ENCODE peak calls at places on chromosomes 3 and 15, in seven cellular contexts. One of them, this sample, is unnamed.

GRCh38 chr3:46883252-46884185 is 6.0 kb downstream of the PTH1R start:
- DNase-seq in fibroblast of lung: peak; percentile 27
- DNase-seq in hepatocyte: peak; percentile 76
- DNase-seq in psoas muscle: no peak
- DNase-seq in tibial nerve: no peak
- DNase-seq in cardiac muscle cell: peak; percentile 79
- DNase-seq in GM23338: peak; percentile 66
- DNase-seq in this sample: no peak

GRCh38 chr3:120429921-120430361 is 20.9 kb downstream of the FSTL1 start:
- DNase-seq in fibroblast of lung: peak; percentile 86
- DNase-seq in hepatocyte: no peak
- DNase-seq in psoas muscle: no peak
- DNase-seq in tibial nerve: no peak
- DNase-seq in cardiac muscle cell: no peak
- DNase-seq in GM23338: no peak
- DNase-seq in this sample: no peak

GRCh38 chr15:39331584-39331983 is 249.3 kb upstream of the THBS1 start:
- DNase-seq in fibroblast of lung: peak; percentile 9
- DNase-seq in hepatocyte: no peak
- DNase-seq in psoas muscle: no peak
- DNase-seq in tibial nerve: no peak
- DNase-seq in cardiac muscle cell: no peak
- DNase-seq in GM23338: no peak
- DNase-seq in this sample: no peak

GRCh38 chr3:40915346-40915865 is 283.9 kb upstream of the CTNNB1 start:
- DNase-seq in fibroblast of lung: no peak
- DNase-seq in hepatocyte: no peak
- DNase-seq in psoas muscle: no peak
- DNase-seq in tibial nerve: no peak
- DNase-seq in cardiac muscle cell: no peak
- DNase-seq in GM23338: no peak
- DNase-seq in this sample: no peak

GRCh38 chr3:119794401-119794800 is 12.5 kb downstream of the NR1I2 start:
- DNase-seq in fibroblast of lung: no peak
- DNase-seq in hepatocyte: no peak
- DNase-seq in psoas muscle: no peak
- DNase-seq in tibial nerve: no peak
- DNase-seq in cardiac muscle cell: no peak
- DNase-seq in GM23338: no peak
- DNase-seq in this sample: no peak

GRCh38 chr3:195265363-195265976 is 5.5 kb downstream of the XXYLT1 start:
- DNase-seq in fibroblast of lung: no peak
- DNase-seq in hepatocyte: no peak
- DNase-seq in psoas muscle: no peak
- DNase-seq in tibial nerve: no peak
- DNase-seq in cardiac muscle cell: no peak
- DNase-seq in GM23338: no peak
- DNase-seq in this sample: no peak

GRCh38 chr15:43492266-43492665 is 690 bp downstream of the TP53BP1 start:
- DNase-seq in fibroblast of lung: no peak
- DNase-seq in hepatocyte: no peak
- DNase-seq in psoas muscle: no peak
- DNase-seq in tibial nerve: no peak
- DNase-seq in cardiac muscle cell: no peak
- DNase-seq in GM23338: peak; percentile 66
- DNase-seq in this sample: no peak

GRCh38 chr3:113614402-113614801 is 82.0 kb downstream of the USF3 start:
- DNase-seq in fibroblast of lung: no peak
- DNase-seq in hepatocyte: no peak
- DNase-seq in psoas muscle: no peak
- DNase-seq in tibial nerve: peak; percentile 15
- DNase-seq in cardiac muscle cell: no peak
- DNase-seq in GM23338: no peak
- DNase-seq in this sample: no peak

GRCh38 chr15:31463521-31464102 is 137.0 kb downstream of the KLF13 start:
- DNase-seq in fibroblast of lung: no peak
- DNase-seq in hepatocyte: no peak
- DNase-seq in psoas muscle: no peak
- DNase-seq in tibial nerve: no peak
- DNase-seq in cardiac muscle cell: no peak
- DNase-seq in GM23338: no peak
- DNase-seq in this sample: no peak

GRCh38 chr3:78096488-78097255 is 1056.8 kb downstream of the ROBO2 start:
- DNase-seq in fibroblast of lung: peak; percentile 79
- DNase-seq in hepatocyte: no peak
- DNase-seq in psoas muscle: no peak
- DNase-seq in tibial nerve: no peak
- DNase-seq in cardiac muscle cell: no peak
- DNase-seq in GM23338: no peak
- DNase-seq in this sample: no peak

GRCh38 chr3:124158174-124158812 is 166.4 kb upstream of the ROPN1 start:
- DNase-seq in fibroblast of lung: no peak
- DNase-seq in hepatocyte: peak; percentile 21
- DNase-seq in psoas muscle: no peak
- DNase-seq in tibial nerve: no peak
- DNase-seq in cardiac muscle cell: no peak
- DNase-seq in GM23338: peak; percentile 82
- DNase-seq in this sample: no peak

GRCh38 chr3:46896386-46896785 is 18.9 kb downstream of the PTH1R start:
- DNase-seq in fibroblast of lung: no peak
- DNase-seq in hepatocyte: no peak
- DNase-seq in psoas muscle: peak; percentile 55
- DNase-seq in tibial nerve: no peak
- DNase-seq in cardiac muscle cell: no peak
- DNase-seq in GM23338: no peak
- DNase-seq in this sample: no peak

GRCh38 chr3:159766563-159767185 is 222.0 kb upstream of the IL12A start:
- DNase-seq in fibroblast of lung: peak; percentile 54
- DNase-seq in hepatocyte: no peak
- DNase-seq in psoas muscle: no peak
- DNase-seq in tibial nerve: no peak
- DNase-seq in cardiac muscle cell: peak; percentile 35
- DNase-seq in GM23338: peak; percentile 77
- DNase-seq in this sample: no peak

GRCh38 chr3:143302638-143303171 is 183.1 kb downstream of the CHST2 start:
- DNase-seq in fibroblast of lung: peak; percentile 79
- DNase-seq in hepatocyte: peak; percentile 29
- DNase-seq in psoas muscle: peak; percentile 73
- DNase-seq in tibial nerve: no peak
- DNase-seq in cardiac muscle cell: no peak
- DNase-seq in GM23338: peak; percentile 7
- DNase-seq in this sample: no peak

GRCh38 chr3:9151240-9151639 is 98.2 kb downstream of the SRGAP3 start:
- DNase-seq in fibroblast of lung: no peak
- DNase-seq in hepatocyte: no peak
- DNase-seq in psoas muscle: no peak
- DNase-seq in tibial nerve: no peak
- DNase-seq in cardiac muscle cell: no peak
- DNase-seq in GM23338: no peak
- DNase-seq in this sample: no peak

GRCh38 chr3:48187579-48188265 is 495 bp downstream of the CDC25A start:
- DNase-seq in fibroblast of lung: peak; percentile 8
- DNase-seq in hepatocyte: peak; percentile 74
- DNase-seq in psoas muscle: peak; percentile 86
- DNase-seq in tibial nerve: no peak
- DNase-seq in cardiac muscle cell: peak; percentile 88
- DNase-seq in GM23338: peak; percentile 39
- DNase-seq in this sample: no peak

GRCh38 chr3:123750659-123751420 is 133.3 kb downstream of the MYLK start:
- DNase-seq in fibroblast of lung: peak; percentile 96
- DNase-seq in hepatocyte: peak; percentile 45
- DNase-seq in psoas muscle: no peak
- DNase-seq in tibial nerve: no peak
- DNase-seq in cardiac muscle cell: peak; percentile 54
- DNase-seq in GM23338: peak; percentile 56
- DNase-seq in this sample: no peak

GRCh38 chr15:66766282-66767228 is 64.5 kb downstream of the SMAD6 start:
- DNase-seq in fibroblast of lung: peak; percentile 78
- DNase-seq in hepatocyte: peak; percentile 37
- DNase-seq in psoas muscle: no peak
- DNase-seq in tibial nerve: no peak
- DNase-seq in cardiac muscle cell: no peak
- DNase-seq in GM23338: no peak
- DNase-seq in this sample: no peak

GRCh38 chr3:169879013-169879412 is 9.3 kb upstream of the LRRC31 start:
- DNase-seq in fibroblast of lung: no peak
- DNase-seq in hepatocyte: no peak
- DNase-seq in psoas muscle: no peak
- DNase-seq in tibial nerve: no peak
- DNase-seq in cardiac muscle cell: no peak
- DNase-seq in GM23338: no peak
- DNase-seq in this sample: no peak

GRCh38 chr3:10272977-10273376 is 19.8 kb downstream of the GHRL start:
- DNase-seq in fibroblast of lung: no peak
- DNase-seq in hepatocyte: no peak
- DNase-seq in psoas muscle: no peak
- DNase-seq in tibial nerve: no peak
- DNase-seq in cardiac muscle cell: no peak
- DNase-seq in GM23338: no peak
- DNase-seq in this sample: no peak

GRCh38 chr3:10277115-10277625 is 15.6 kb downstream of the GHRL start:
- DNase-seq in fibroblast of lung: no peak
- DNase-seq in hepatocyte: no peak
- DNase-seq in psoas muscle: no peak
- DNase-seq in tibial nerve: no peak
- DNase-seq in cardiac muscle cell: no peak
- DNase-seq in GM23338: no peak
- DNase-seq in this sample: no peak

GRCh38 chr3:10269443-10269842 is 21.2 kb downstream of the TATDN2 start:
- DNase-seq in fibroblast of lung: no peak
- DNase-seq in hepatocyte: no peak
- DNase-seq in psoas muscle: no peak
- DNase-seq in tibial nerve: no peak
- DNase-seq in cardiac muscle cell: no peak
- DNase-seq in GM23338: no peak
- DNase-seq in this sample: no peak

GRCh38 chr3:10274601-10275000 is 18.1 kb downstream of the GHRL start:
- DNase-seq in fibroblast of lung: no peak
- DNase-seq in hepatocyte: no peak
- DNase-seq in psoas muscle: no peak
- DNase-seq in tibial nerve: no peak
- DNase-seq in cardiac muscle cell: no peak
- DNase-seq in GM23338: no peak
- DNase-seq in this sample: no peak

DNA sequence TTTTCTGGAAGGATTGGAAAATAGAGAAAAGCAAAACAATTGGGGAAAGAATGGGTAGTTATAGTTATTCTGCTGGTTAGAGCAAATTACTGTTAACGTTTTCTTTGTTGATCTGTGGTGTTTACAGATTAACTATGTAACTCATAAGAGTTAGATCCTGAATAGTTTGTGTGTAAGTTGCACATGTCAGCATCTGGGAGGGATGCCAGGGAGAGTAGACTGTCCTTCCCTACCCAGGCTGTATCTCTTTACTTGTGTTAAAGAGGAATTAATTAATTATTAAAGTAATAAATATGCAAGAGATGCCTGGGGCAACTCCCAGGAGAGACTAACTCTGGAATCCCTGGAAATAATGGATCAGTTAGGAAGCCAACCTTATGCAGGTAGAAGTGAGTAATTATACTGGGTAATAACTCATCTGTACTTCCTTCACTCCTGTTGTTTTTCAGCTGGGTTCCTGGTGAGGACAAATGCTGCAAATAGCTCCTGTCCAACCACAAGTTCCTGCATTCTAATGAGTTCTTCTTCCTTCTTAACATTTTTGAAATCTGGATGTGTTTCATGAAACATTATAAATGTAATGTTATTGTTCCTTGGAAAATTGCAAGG is 18.9 kb downstream of the GHRL start:
- DNase-seq in fibroblast of lung: peak; percentile 50
- DNase-seq in hepatocyte: no peak
- DNase-seq in psoas muscle: no peak
- DNase-seq in tibial nerve: no peak
- DNase-seq in cardiac muscle cell: no peak
- DNase-seq in GM23338: no peak
- DNase-seq in this sample: no peak
- H3K27ac ChIP-seq in fibroblast of lung: no peak overlapping the region
- H3K27ac ChIP-seq in hepatocyte: no peak overlapping the region
- H3K27ac ChIP-seq in psoas muscle: peak overlapping the region; percentile 65
- H3K27ac ChIP-seq in tibial nerve: no peak overlapping the region
- H3K27ac ChIP-seq in cardiac muscle cell: peak overlapping the region; percentile 7
- H3K27ac ChIP-seq in GM23338: no peak overlapping the region
- H3K27ac ChIP-seq in this sample: no peak overlapping the region

GRCh38 chr3:161859057-161859456 is 362.4 kb downstream of the OTOL1 start:
- DNase-seq in fibroblast of lung: no peak
- DNase-seq in hepatocyte: no peak
- DNase-seq in psoas muscle: no peak
- DNase-seq in tibial nerve: no peak
- DNase-seq in cardiac muscle cell: no peak
- DNase-seq in GM23338: no peak
- DNase-seq in this sample: no peak
- H3K27me3 ChIP-seq in fibroblast of lung: no peaks in the 10 kb centered on the region
- H3K27me3 ChIP-seq in hepatocyte: no peaks in the 10 kb centered on the region
- H3K27me3 ChIP-seq in psoas muscle: no peaks in the 10 kb centered on the region
- H3K27me3 ChIP-seq in tibial nerve: no peaks in the 10 kb centered on the region
- H3K27me3 ChIP-seq in cardiac muscle cell: no peaks in the 10 kb centered on the region
- H3K27me3 ChIP-seq in GM23338: no peaks in the 10 kb centered on the region
- H3K27me3 ChIP-seq in this sample: no peaks in the 10 kb centered on the region

GRCh38 chr15:23436421-23436820 is 10.6 kb downstream of the GOLGA6L2 start:
- DNase-seq in fibroblast of lung: no peak
- DNase-seq in hepatocyte: no peak
- DNase-seq in psoas muscle: no peak
- DNase-seq in tibial nerve: no peak
- DNase-seq in cardiac muscle cell: no peak
- DNase-seq in GM23338: no peak
- DNase-seq in this sample: no peak

GRCh38 chr15:23439513-23439912 is 7.5 kb downstream of the GOLGA6L2 start:
- DNase-seq in fibroblast of lung: no peak
- DNase-seq in hepatocyte: no peak
- DNase-seq in psoas muscle: no peak
- DNase-seq in tibial nerve: no peak
- DNase-seq in cardiac muscle cell: no peak
- DNase-seq in GM23338: no peak
- DNase-seq in this sample: no peak

GRCh38 chr15:23437146-23437545 is 9.9 kb downstream of the GOLGA6L2 start:
- DNase-seq in fibroblast of lung: no peak
- DNase-seq in hepatocyte: no peak
- DNase-seq in psoas muscle: no peak
- DNase-seq in tibial nerve: no peak
- DNase-seq in cardiac muscle cell: no peak
- DNase-seq in GM23338: no peak
- DNase-seq in this sample: no peak

GRCh38 chr15:23438816-23439466 is 8.1 kb downstream of the GOLGA6L2 start:
- DNase-seq in fibroblast of lung: no peak
- DNase-seq in hepatocyte: no peak
- DNase-seq in psoas muscle: no peak
- DNase-seq in tibial nerve: no peak
- DNase-seq in cardiac muscle cell: no peak
- DNase-seq in GM23338: no peak
- DNase-seq in this sample: no peak

GRCh38 chr15:23437673-23438072 is 9.4 kb downstream of the GOLGA6L2 start:
- DNase-seq in fibroblast of lung: no peak
- DNase-seq in hepatocyte: no peak
- DNase-seq in psoas muscle: no peak
- DNase-seq in tibial nerve: no peak
- DNase-seq in cardiac muscle cell: peak; percentile 38
- DNase-seq in GM23338: no peak
- DNase-seq in this sample: no peak
- H3K27ac ChIP-seq in fibroblast of lung: no peak overlapping the region
- H3K27ac ChIP-seq in hepatocyte: no peak overlapping the region
- H3K27ac ChIP-seq in psoas muscle: no peak overlapping the region
- H3K27ac ChIP-seq in tibial nerve: no peak overlapping the region
- H3K27ac ChIP-seq in cardiac muscle cell: no peak overlapping the region
- H3K27ac ChIP-seq in GM23338: no peak overlapping the region
- H3K27ac ChIP-seq in this sample: no peak overlapping the region

GRCh38 chr3:161132391-161132790 is 27.2 kb upstream of the B3GALNT1 start:
- DNase-seq in fibroblast of lung: no peak
- DNase-seq in hepatocyte: no peak
- DNase-seq in psoas muscle: no peak
- DNase-seq in tibial nerve: no peak
- DNase-seq in cardiac muscle cell: no peak
- DNase-seq in GM23338: no peak
- DNase-seq in this sample: no peak

GRCh38 chr3:161126495-161126894 is 21.3 kb upstream of the B3GALNT1 start:
- DNase-seq in fibroblast of lung: no peak
- DNase-seq in hepatocyte: no peak
- DNase-seq in psoas muscle: no peak
- DNase-seq in tibial nerve: no peak
- DNase-seq in cardiac muscle cell: no peak
- DNase-seq in GM23338: no peak
- DNase-seq in this sample: no peak
- H3K27me3 ChIP-seq in fibroblast of lung: no peaks in the 10 kb centered on the region
- H3K27me3 ChIP-seq in hepatocyte: no peaks in the 10 kb centered on the region
- H3K27me3 ChIP-seq in psoas muscle: no peaks in the 10 kb centered on the region
- H3K27me3 ChIP-seq in tibial nerve: no peaks in the 10 kb centered on the region
- H3K27me3 ChIP-seq in cardiac muscle cell: no peaks in the 10 kb centered on the region
- H3K27me3 ChIP-seq in GM23338: no peaks in the 10 kb centered on the region
- H3K27me3 ChIP-seq in this sample: no peaks in the 10 kb centered on the region

This sample was measured in thoracic aorta.